ENCODE peak calls at places on chromosome 11, in nine cellular contexts. E is HepG2, X is breast epithelium, P is upper lobe of left lung, W is spleen, H is transverse colon, U is Panc1, I is esophagus muscularis mucosa, R is sigmoid colon. C is an unnamed sample. For H3K4me1 and H3K9me3, the result is how much of the 10 kb centered on the place peaks cover.

GRCh38 chr11:12812849-12813248 is 138.6 kb downstream of the TEAD1 start:
- DNase-seq in I (no peak), U (no peak), E (no peak), H (no peak), P (no peak), R (no peak), W (no peak), X (no peak), C (no peak)

GRCh38 chr11:19669511-19669910 is 43.1 kb upstream of the NAV2 start:
- DNase-seq in W (no peak), R (no peak), I (no peak), X (no peak), H (no peak), P (no peak), E (no peak), U (no peak), C (no peak)

GRCh38 chr11:27673979-27674663 is 26.1 kb downstream of the BDNF start:
- DNase-seq in R (no peak), H (no peak), E (no peak), W (no peak), I (no peak), X (no peak), P (no peak), U (no peak), C (no peak)

GRCh38 chr11:8838248-8838647 is 72.7 kb upstream of the AKIP1 start:
- DNase-seq in H (no peak), R (peak), E (no peak), U (no peak), W (no peak), X (no peak), I (no peak), P (no peak), C (no peak)

GRCh38 chr11:17413414-17414316 is 25.2 kb upstream of the KCNJ11 start:
- DNase-seq in X (peak), U (no peak), W (peak), P (no peak), R (no peak), I (no peak), H (peak), E (peak), C (peak)

GRCh38 chr11:100208207-100208606 is 478.9 kb upstream of the ARHGAP42 start:
- DNase-seq in I (no peak), R (no peak), U (no peak), H (no peak), E (no peak), P (no peak), X (no peak), W (no peak), C (no peak)

GRCh38 chr11:126588630-126589491 is 233.4 kb downstream of the ST3GAL4 start:
- DNase-seq in E (no peak), R (no peak), I (no peak), W (peak), H (no peak), X (no peak), P (peak), U (no peak), C (no peak)

GRCh38 chr11:11351042-11351586 is 1.9 kb downstream of the CSNK2A3 start:
- DNase-seq in P (no peak), X (no peak), H (no peak), U (no peak), I (no peak), E (no peak), R (no peak), W (no peak), C (no peak)

GRCh38 chr11:117687776-117688175 is 109.2 kb downstream of the DSCAML1 start:
- DNase-seq in I (no peak), P (no peak), X (no peak), W (no peak), E (no peak), U (no peak), H (no peak), R (no peak), C (no peak)

GRCh38 chr11:11555228-11555627 is 66.6 kb downstream of the GALNT18 start:
- DNase-seq in U (no peak), W (no peak), E (no peak), R (peak), P (no peak), X (no peak), H (no peak), I (no peak), C (no peak)

GRCh38 chr11:36450391-36450714 is 59.7 kb downstream of the TRAF6 start:
- DNase-seq in H (no peak), I (no peak), X (no peak), P (no peak), E (no peak), R (no peak), W (no peak), U (no peak), C (no peak)

GRCh38 chr11:102006835-102007566 is 40.2 kb upstream of the CFAP300 start:
- DNase-seq in E (peak), H (peak), P (no peak), R (no peak), U (peak), X (no peak), I (no peak), W (no peak), C (no peak)

GRCh38 chr11:102005306-102005705 is 41.9 kb upstream of the CFAP300 start:
- DNase-seq in U (no peak), E (no peak), W (no peak), H (no peak), R (no peak), I (no peak), P (no peak), X (no peak), C (no peak)

GRCh38 chr11:102010776-102011500 is 36.3 kb upstream of the CFAP300 start:
- DNase-seq in I (no peak), H (peak), P (no peak), E (peak), R (no peak), W (no peak), U (peak), X (peak), C (peak)

GRCh38 chr11:102004220-102004619 is 43.0 kb upstream of the CFAP300 start:
- DNase-seq in U (no peak), X (no peak), R (no peak), E (no peak), W (no peak), P (no peak), I (no peak), H (no peak), C (no peak)

GRCh38 chr11:102007567-102008437 is 39.4 kb upstream of the CFAP300 start:
- DNase-seq in E (peak), P (no peak), H (peak), I (no peak), U (peak), W (no peak), R (no peak), X (no peak), C (peak)
- TF ChIP-seq POLR2AphosphoS5 in E (no peak), P (peak), H (no peak), I (no peak), U (no peak), W (no peak), R (no peak), X (no peak), C (peak)

GRCh38 chr11:46675288-46675851 is 25.0 kb downstream of the ARHGAP1 start:
- DNase-seq in P (no peak), U (no peak), R (peak), X (peak), H (peak), E (peak), I (peak), W (peak), C (peak)

GRCh38 chr11:46674463-46675287 is 25.7 kb downstream of the ARHGAP1 start:
- DNase-seq in U (no peak), I (no peak), R (peak), W (peak), P (no peak), X (no peak), H (peak), E (peak), C (no peak)

GRCh38 chr11:46671958-46672315 is 28.5 kb downstream of the ARHGAP1 start:
- DNase-seq in R (peak), I (no peak), U (no peak), E (no peak), X (no peak), H (no peak), W (no peak), P (no peak), C (no peak)

GRCh38 chr11:46672381-46672839 is 28.0 kb downstream of the ARHGAP1 start:
- DNase-seq in E (no peak), I (no peak), P (no peak), U (no peak), H (no peak), W (no peak), X (no peak), R (peak), C (no peak)

DNA sequence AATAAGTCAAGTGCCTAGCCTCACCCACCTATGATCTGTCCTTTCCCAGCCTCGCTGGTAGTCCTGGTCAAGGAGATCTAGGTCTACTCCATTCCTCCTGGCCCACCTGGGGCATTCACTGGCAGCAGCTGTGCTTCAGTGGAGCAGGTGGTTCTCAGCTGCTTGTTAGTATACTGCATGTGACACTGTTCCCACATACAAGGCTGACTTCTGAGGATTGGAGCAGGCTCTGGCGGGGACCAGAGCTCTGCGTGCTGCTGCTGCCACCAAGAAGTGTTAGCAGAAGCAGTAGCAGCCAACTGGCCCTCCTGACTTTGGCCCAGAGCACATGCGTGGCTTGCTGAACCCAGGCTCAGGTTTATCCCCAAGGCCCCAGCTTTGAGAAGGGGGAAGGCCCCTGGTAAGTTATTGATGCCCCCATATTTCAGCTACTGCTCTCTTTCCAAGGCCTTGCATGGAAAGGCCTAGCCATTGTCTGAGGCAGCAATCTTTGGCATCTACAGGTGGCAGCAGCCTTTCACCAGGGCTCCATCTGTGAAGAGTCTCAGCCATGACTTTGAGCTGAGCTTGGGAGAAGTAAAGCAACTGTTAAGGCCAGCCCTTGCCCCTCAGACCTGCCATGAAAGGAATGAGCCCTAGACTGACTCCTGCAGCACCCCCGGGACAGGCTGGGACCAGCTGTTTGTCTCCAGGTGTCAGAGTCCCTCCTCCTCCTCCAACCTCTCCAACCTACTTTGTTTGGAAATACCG is 26.5 kb downstream of the ARHGAP1 start:
- DNase-seq in X (no peak), I (no peak), P (no peak), R (peak), E (no peak), H (no peak), U (no peak), W (peak), C (no peak)
- H3K4me1 ChIP-seq in X (under half), I (under half), P (under half), R (under half), E (under half), H (under half), U (under half), W (half or more), C (under half)

DNA sequence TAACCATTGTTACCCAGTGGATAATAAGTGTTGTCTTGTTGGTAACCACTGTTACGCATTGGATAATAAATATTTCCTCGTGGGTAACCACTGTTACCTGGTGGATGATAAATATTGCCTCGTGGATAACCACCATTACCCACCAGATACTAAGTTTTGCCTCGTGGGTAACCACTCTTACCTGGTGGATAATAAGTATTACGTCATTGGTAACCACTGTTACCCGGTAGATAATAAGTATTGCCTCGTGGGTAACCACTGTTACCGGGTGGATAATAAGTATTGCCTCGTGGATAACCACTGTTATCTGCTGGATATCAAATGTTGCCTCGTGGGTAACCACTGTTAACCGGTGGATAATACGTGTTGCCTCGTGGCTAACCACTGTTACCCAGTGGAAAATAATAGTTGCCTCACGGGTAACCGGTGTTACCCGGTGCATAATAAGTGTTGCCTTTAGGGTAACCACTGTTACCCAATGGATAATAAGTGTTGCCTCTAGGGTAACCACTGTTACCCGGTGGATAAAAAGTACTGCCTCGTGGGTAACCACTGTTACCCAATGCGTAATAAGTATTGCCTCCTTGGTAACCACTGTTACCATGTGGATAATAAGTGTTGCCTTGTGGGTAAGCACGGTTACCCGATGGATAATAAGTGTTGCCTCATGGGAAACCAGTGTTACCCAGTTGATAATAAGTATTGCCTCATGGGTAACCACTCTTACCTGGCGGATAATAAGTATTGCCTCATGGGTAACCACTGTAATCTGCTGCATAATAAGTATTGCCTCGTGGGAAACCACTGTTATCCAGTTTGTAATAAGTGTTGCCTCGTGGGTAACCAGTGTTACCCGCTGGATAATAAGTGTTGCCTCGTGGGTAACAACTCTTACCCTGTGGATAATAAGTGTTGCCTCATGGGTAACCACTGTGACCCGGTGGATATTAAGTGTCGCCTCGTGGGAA is 21.9 kb upstream of the NXPE4 start:
- DNase-seq in P (no peak), I (peak), H (no peak), U (no peak), X (no peak), R (no peak), E (no peak), W (no peak), C (no peak)
- H3K9me3 ChIP-seq in P (under half), I (under half), H (under half), U (under half), X (under half), R (under half), E (half or more), W (under half), C (under half)

DNA sequence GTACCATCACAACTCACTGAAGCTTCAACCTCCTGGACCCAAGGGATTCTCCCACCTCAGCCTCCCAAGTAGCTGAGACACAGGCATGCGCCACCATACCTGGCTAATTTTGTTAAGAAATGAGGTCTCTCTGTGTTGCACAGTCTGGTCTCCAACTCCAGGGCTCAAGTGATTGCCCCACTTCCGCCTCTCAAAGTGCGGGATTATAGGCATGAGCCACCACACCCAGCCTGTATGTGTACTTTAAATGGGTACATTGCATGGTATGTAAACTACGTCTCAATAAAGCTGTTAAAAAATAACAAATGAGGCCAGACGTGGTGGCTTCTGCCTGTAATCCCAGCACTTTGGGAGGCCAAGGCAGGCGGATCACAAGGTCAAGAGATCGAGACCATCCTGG is 36.2 kb upstream of the DDX6 start:
- DNase-seq in W (no peak), H (peak), E (no peak), X (no peak), U (no peak), I (no peak), R (no peak), P (no peak), C (no peak)
- TF ChIP-seq POLR2AphosphoS5 in W (no peak), H (no peak), E (no peak), X (no peak), U (no peak), I (no peak), R (no peak), P (no peak), C (no peak)

DNA sequence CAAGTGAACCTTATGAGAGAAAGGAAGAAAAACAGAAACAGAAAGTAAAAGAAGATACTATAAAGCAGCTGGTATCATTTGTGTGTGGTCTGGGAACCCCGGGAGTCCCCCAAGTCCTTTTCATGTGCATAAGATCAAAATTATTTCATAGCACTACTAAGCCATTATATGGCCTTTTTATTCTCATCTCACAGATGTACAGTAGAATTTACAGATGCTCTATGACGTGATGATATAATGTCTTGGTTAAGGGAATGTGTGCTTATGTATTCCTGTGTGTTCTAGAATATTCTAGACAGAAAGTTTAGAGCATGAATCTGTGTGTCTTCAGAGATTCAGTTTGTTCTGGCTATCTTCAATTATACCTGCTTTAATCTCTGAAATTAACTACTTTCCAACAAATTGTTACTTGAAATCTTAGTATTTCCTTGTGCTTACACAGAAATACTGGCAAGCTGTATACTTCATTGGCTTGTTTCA is 8.6 kb upstream of the TPP1 start:
- DNase-seq in P (no peak), E (no peak), R (no peak), X (no peak), U (no peak), W (no peak), H (no peak), I (no peak), C (no peak)
- H3K4me1 ChIP-seq in P (under half), E (under half), R (under half), X (under half), U (under half), W (under half), H (under half), I (under half), C (under half)

GRCh38 chr11:97756571-97757335 is 1264.0 kb upstream of the CNTN5 start:
- DNase-seq in R (no peak), P (no peak), E (no peak), X (no peak), U (no peak), W (no peak), H (no peak), I (no peak), C (no peak)

GRCh38 chr11:97764193-97764592 is 1256.6 kb upstream of the CNTN5 start:
- DNase-seq in W (no peak), X (no peak), R (no peak), H (no peak), E (no peak), I (no peak), U (no peak), P (no peak), C (no peak)

GRCh38 chr11:97764605-97765004 is 1256.1 kb upstream of the CNTN5 start:
- DNase-seq in H (no peak), E (no peak), U (no peak), P (no peak), X (no peak), I (no peak), W (no peak), R (no peak), C (no peak)

DNA sequence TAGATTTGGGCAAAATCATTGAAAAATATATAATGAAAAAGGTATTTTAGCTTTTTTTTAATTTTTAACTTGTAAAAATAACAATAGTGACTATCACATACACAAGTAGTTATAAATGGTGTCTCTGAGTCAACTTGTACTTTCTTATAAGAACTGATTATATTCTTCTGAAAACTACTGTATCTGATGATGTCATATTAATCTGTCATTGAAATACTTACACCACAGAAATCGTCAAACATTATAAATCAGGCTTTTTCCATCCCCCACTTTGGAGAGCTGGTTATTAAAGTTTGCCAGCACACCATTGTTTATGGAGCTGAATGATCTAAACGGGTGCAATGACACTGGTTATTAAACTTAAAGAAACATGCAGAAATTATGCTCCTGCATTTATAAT is 1259.6 kb upstream of the CNTN5 start:
- DNase-seq in W (no peak), R (no peak), H (no peak), X (no peak), U (no peak), I (no peak), E (no peak), P (no peak), C (no peak)
- H3K9me3 ChIP-seq in W (under half), R (under half), H (under half), X (under half), U (under half), I (under half), E (under half), P (under half), C (under half)

GRCh38 chr11:99148352-99148751 is 127.6 kb downstream of the CNTN5 start:
- DNase-seq in R (no peak), H (no peak), U (no peak), I (no peak), X (no peak), E (no peak), W (no peak), P (no peak), C (no peak)
- TF ChIP-seq POLR2AphosphoS5 in R (no peak), H (no peak), U (no peak), I (no peak), X (no peak), E (no peak), W (no peak), P (no peak), C (no peak)

DNA sequence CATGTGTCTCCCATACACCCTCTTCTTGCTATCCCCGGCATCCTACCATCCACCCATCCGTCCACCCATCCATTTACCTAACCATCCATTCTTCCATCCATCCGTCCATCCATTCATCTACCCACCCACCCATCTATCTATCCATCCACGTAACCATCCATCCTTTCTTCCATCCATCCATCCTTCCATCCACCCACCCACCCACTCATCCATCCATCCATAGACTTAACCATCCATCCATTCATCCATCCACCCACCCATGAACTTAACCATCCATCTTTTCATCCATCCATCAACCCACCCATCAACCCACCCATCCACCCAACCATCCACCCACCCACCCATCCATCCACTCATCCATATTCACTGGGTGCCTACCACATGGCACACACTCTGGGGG is 10.6 kb upstream of the CDC42EP2 start:
- DNase-seq in R (no peak), U (no peak), E (no peak), X (no peak), W (no peak), P (no peak), H (no peak), I (no peak), C (no peak)
- H3K4me1 ChIP-seq in R (half or more), U (under half), E (half or more), X (under half), W (half or more), P (under half), H (half or more), I (half or more), C (under half)

C was measured in prostate gland.